ENCODE peak calls at places on chromosome 5, in ten cellular contexts. I is adrenal gland; V is AG04449; F is CD8-positive, alpha-beta T cell; T is astrocyte; X is upper lobe of left lung; H is CD4-positive, alpha-beta T cell; Y is fibroblast of pulmonary artery; Q is AG09309; E is endothelial cell of umbilical vein. C is an unnamed sample.

GRCh38 chr5:21806943-21807342 is 1046.2 kb downstream of the CDH12 start:
- DNase-seq in I (peak), V (peak), F (no peak), T (no peak), X (no peak), H (no peak), Y (peak), Q (no peak), E (no peak), C (no peak)

GRCh38 chr5:122842016-122842580 is 3.3 kb upstream of the SNX24 start:
- DNase-seq in I (no peak), V (no peak), F (no peak), T (no peak), X (no peak), H (no peak), Y (no peak), Q (no peak), E (no peak), C (no peak)

GRCh38 chr5:178273665-178274541 is 41.3 kb upstream of the PHYKPL start:
- DNase-seq in I (no peak), V (no peak), F (no peak), T (no peak), X (peak), H (no peak), Y (no peak), Q (no peak), E (no peak), C (no peak)

GRCh38 chr5:115946655-115947054 is 15.6 kb upstream of the LVRN start:
- DNase-seq in I (no peak), V (no peak), F (no peak), T (no peak), X (no peak), H (no peak), Y (peak), Q (no peak), E (no peak), C (no peak)

GRCh38 chr5:158727771-158728311 is 371.9 kb downstream of the EBF1 start:
- DNase-seq in I (peak), V (no peak), F (no peak), T (no peak), X (peak), H (no peak), Y (peak), Q (no peak), E (peak), C (no peak)

GRCh38 chr5:10828241-10828640 is 67.2 kb upstream of the DAP start:
- DNase-seq in I (peak), V (peak), F (no peak), T (peak), X (no peak), H (no peak), Y (no peak), Q (peak), E (no peak), C (peak)

GRCh38 chr5:132342291-132343180 is 27.0 kb upstream of the SLC22A5 start:
- DNase-seq in I (no peak), V (no peak), F (no peak), T (no peak), X (no peak), H (no peak), Y (no peak), Q (no peak), E (no peak), C (no peak)

GRCh38 chr5:32390819-32391591 is 53.5 kb downstream of the ZFR start:
- DNase-seq in I (peak), V (peak), F (no peak), T (peak), X (no peak), H (no peak), Y (peak), Q (peak), E (no peak), C (peak)

GRCh38 chr5:91150636-91151035 is 232.5 kb downstream of the ARRDC3 start:
- DNase-seq in I (no peak), V (no peak), F (no peak), T (no peak), X (no peak), H (no peak), Y (no peak), Q (no peak), E (no peak), C (no peak)

GRCh38 chr5:135934939-135935338 is 19.8 kb downstream of the LECT2 start:
- DNase-seq in I (no peak), V (no peak), F (no peak), T (peak), X (no peak), H (no peak), Y (peak), Q (peak), E (no peak), C (no peak)

GRCh38 chr5:145495171-145495570 is 340.0 kb downstream of the PRELID2 start:
- DNase-seq in I (no peak), V (no peak), F (no peak), T (no peak), X (no peak), H (no peak), Y (peak), Q (no peak), E (no peak), C (no peak)

GRCh38 chr5:132273631-132274030 is 16.1 kb downstream of the PDLIM4 start:
- DNase-seq in I (no peak), V (no peak), F (no peak), T (no peak), X (no peak), H (no peak), Y (no peak), Q (no peak), E (no peak), C (no peak)

GRCh38 chr5:158979290-158979689 is 120.4 kb downstream of the EBF1 start:
- DNase-seq in I (no peak), V (no peak), F (no peak), T (no peak), X (no peak), H (no peak), Y (no peak), Q (no peak), E (no peak), C (no peak)

GRCh38 chr5:18010053-18010452 is 375.8 kb downstream of the TAF11L14 start:
- DNase-seq in I (no peak), V (no peak), F (no peak), T (no peak), X (no peak), H (no peak), Y (no peak), Q (no peak), E (no peak), C (no peak)

GRCh38 chr5:117357886-117358285 is 783.3 kb upstream of the SEMA6A start:
- DNase-seq in I (no peak), V (no peak), F (no peak), T (no peak), X (no peak), H (no peak), Y (no peak), Q (no peak), E (no peak), C (no peak)

GRCh38 chr5:167565555-167565954 is 725.9 kb upstream of the WWC1 start:
- DNase-seq in I (no peak), V (no peak), F (no peak), T (no peak), X (no peak), H (no peak), Y (peak), Q (no peak), E (no peak), C (no peak)

GRCh38 chr5:147512640-147513334 is 2.9 kb upstream of the DPYSL3 start:
- DNase-seq in I (no peak), V (no peak), F (no peak), T (no peak), X (no peak), H (no peak), Y (no peak), Q (no peak), E (no peak), C (no peak)

GRCh38 chr5:43227655-43228054 is 35.6 kb downstream of the NIM1K start:
- DNase-seq in I (no peak), V (no peak), F (no peak), T (peak), X (no peak), H (no peak), Y (peak), Q (peak), E (peak), C (peak)

GRCh38 chr5:2849429-2849828 is 98.0 kb upstream of the IRX2 start:
- DNase-seq in I (no peak), V (no peak), F (no peak), T (no peak), X (no peak), H (no peak), Y (no peak), Q (no peak), E (no peak), C (no peak)

GRCh38 chr5:65925094-65925600 is 1.2 kb upstream of the ERBIN start:
- DNase-seq in I (peak), V (no peak), F (peak), T (peak), X (peak), H (peak), Y (peak), Q (no peak), E (peak), C (no peak)

GRCh38 chr5:172733179-172733973 is 37.6 kb downstream of the DUSP1 start:
- DNase-seq in I (no peak), V (peak), F (no peak), T (peak), X (peak), H (no peak), Y (peak), Q (peak), E (peak), C (peak)
- TF ChIP-seq CTCF in I (peak), V (no peak), F (no peak), T (no peak), X (peak), H (no peak), Y (no peak), Q (no peak), E (no peak), C (no peak)

GRCh38 chr5:87069974-87070608 is 197.6 kb upstream of the RASA1 start:
- DNase-seq in I (peak), V (peak), F (no peak), T (peak), X (no peak), H (no peak), Y (peak), Q (peak), E (peak), C (peak)
- TF ChIP-seq CTCF in I (peak), V (peak), F (no peak), T (peak), X (peak), H (no peak), Y (peak), Q (peak), E (peak), C (peak)

DNA sequence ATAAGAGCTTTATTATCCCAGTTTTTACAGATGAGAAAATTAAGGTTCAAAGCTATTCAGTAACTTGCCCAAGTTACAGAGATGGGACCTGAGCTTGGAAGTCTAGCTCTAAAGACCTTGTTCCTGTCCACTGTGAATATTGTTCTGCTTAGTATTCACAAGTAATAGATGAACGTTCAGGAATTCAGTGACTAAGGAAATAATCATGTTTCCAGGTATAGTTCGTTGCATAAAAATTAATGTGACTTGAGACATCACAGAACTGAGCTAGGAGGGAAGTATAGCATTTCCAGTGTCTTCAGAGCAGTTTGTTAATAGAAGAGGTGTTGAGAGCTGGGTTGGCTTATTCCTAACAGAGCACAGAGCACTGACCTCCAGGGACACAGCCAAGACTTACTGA is 136.1 kb downstream of the FGF1 start:
- DNase-seq in I (no peak), V (no peak), F (no peak), T (no peak), X (no peak), H (no peak), Y (no peak), Q (no peak), E (no peak), C (no peak)
- TF ChIP-seq CTCF in I (no peak), V (no peak), F (no peak), T (no peak), X (no peak), H (no peak), Y (no peak), Q (no peak), E (no peak), C (no peak)

GRCh38 chr5:52360985-52361384 is 426.7 kb upstream of the ITGA1 start:
- DNase-seq in I (no peak), V (no peak), F (no peak), T (no peak), X (no peak), H (no peak), Y (no peak), Q (no peak), E (no peak), C (no peak)

GRCh38 chr5:52359261-52359660 is 428.5 kb upstream of the ITGA1 start:
- DNase-seq in I (no peak), V (no peak), F (no peak), T (no peak), X (no peak), H (no peak), Y (no peak), Q (no peak), E (no peak), C (no peak)

GRCh38 chr5:52356311-52356918 is 431.3 kb upstream of the ITGA1 start:
- DNase-seq in I (no peak), V (no peak), F (no peak), T (no peak), X (no peak), H (no peak), Y (peak), Q (no peak), E (peak), C (no peak)
- TF ChIP-seq CTCF in I (peak), V (peak), F (no peak), T (peak), X (peak), H (no peak), Y (peak), Q (peak), E (peak), C (peak)

GRCh38 chr5:31194892-31195291 is 1.4 kb downstream of the CDH6 start:
- DNase-seq in I (no peak), V (no peak), F (no peak), T (peak), X (no peak), H (no peak), Y (no peak), Q (no peak), E (no peak), C (no peak)

GRCh38 chr5:31197183-31197582 is 3.7 kb downstream of the CDH6 start:
- DNase-seq in I (no peak), V (no peak), F (no peak), T (peak), X (no peak), H (no peak), Y (peak), Q (peak), E (no peak), C (peak)

GRCh38 chr5:31194458-31194808 is 947 bp downstream of the CDH6 start:
- DNase-seq in I (no peak), V (no peak), F (no peak), T (no peak), X (no peak), H (no peak), Y (peak), Q (no peak), E (no peak), C (no peak)

GRCh38 chr5:31193591-31194457 is at the start of gene CDH6:
- DNase-seq in I (peak), V (no peak), F (no peak), T (peak), X (no peak), H (no peak), Y (peak), Q (no peak), E (no peak), C (peak)

GRCh38 chr5:31196309-31196708 is 2.8 kb downstream of the CDH6 start:
- DNase-seq in I (no peak), V (no peak), F (no peak), T (peak), X (no peak), H (no peak), Y (peak), Q (no peak), E (no peak), C (peak)
- TF ChIP-seq CTCF in I (no peak), V (no peak), F (no peak), T (peak), X (no peak), H (no peak), Y (peak), Q (no peak), E (no peak), C (peak)

DNA sequence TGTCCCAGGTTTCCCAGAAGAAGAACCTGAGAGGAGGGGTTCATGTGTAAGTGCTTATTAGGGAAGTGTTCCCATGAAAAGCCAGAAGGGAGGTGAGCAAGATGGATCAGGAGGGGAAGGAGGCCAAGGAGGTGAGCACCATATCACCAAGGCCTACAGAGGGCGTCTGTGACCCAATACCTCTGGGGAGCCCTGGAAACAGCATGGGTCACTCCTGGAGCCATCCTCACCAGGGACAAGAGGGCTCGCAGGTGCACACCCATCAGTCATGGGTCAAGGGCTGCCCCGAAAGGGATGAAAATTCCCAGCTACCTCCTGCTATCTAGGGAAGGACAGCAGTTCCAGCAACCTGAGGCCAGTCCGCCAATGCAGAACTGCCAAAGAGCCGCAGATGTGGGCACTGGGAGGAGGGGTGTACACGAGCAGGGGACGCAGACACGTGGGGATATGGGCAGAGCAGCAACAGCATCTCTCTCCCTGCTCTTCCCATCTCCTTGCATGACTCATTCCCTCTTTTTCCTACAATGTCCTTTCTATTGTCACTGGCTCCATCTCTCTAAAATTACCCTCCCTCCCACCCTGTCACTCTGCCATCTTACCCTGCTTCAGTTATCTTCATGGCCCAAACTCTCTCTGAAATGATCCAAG is 167.6 kb upstream of the FSTL4 start:
- DNase-seq in I (no peak), V (no peak), F (no peak), T (no peak), X (no peak), H (no peak), Y (no peak), Q (no peak), E (no peak), C (no peak)
- TF ChIP-seq CTCF in I (no peak), V (no peak), F (no peak), T (no peak), X (no peak), H (no peak), Y (no peak), Q (no peak), E (no peak), C (no peak)